ENCODE peak calls at places on chromosomes 6 and 20, in six cellular contexts. B is CD4-positive, alpha-beta memory T cell; T is tibial artery; Y is lower lobe of right lung; R is IMR-90; N is ovary. E is an unnamed sample. For H3K9me3 and H3K4me1, the result is how much of the 10 kb centered on the place peaks cover.

GRCh38 chr6:63731946-63732735 is 96.5 kb downstream of the PHF3 start:
- DNase-seq in B (no peak), N (no peak), T (no peak), Y (no peak), R (peak), E (no peak)

GRCh38 chr6:85078071-85078470 is 313.7 kb upstream of the TBX18 start:
- DNase-seq in N (no peak), Y (no peak), R (peak), T (no peak), B (no peak), E (no peak)

GRCh38 chr6:25477006-25477590 is 174.9 kb upstream of the SCGN start:
- DNase-seq in R (peak), B (no peak), T (no peak), Y (no peak), N (no peak), E (no peak)

GRCh38 chr6:56370127-56370540 is 122.8 kb upstream of the COL21A1 start:
- DNase-seq in N (no peak), R (no peak), Y (peak), B (no peak), T (peak), E (peak)

GRCh38 chr6:82441047-82441770 is 77.6 kb downstream of the TPBG start:
- DNase-seq in R (no peak), Y (no peak), B (no peak), T (no peak), N (no peak), E (no peak)

GRCh38 chr20:59039233-59039632 is 3.4 kb downstream of the PRELID3B start:
- DNase-seq in Y (no peak), N (no peak), R (peak), B (no peak), T (no peak), E (no peak)

GRCh38 chr6:21751608-21752007 is 158.1 kb downstream of the SOX4 start:
- DNase-seq in N (no peak), B (no peak), Y (no peak), T (no peak), R (no peak), E (no peak)

GRCh38 chr6:128617285-128617684 is 96.9 kb upstream of the PTPRK start:
- DNase-seq in N (no peak), Y (no peak), R (no peak), T (no peak), B (no peak), E (no peak)

GRCh38 chr20:36342316-36342715 is 36.2 kb downstream of the DLGAP4 start:
- DNase-seq in B (no peak), R (no peak), Y (no peak), N (no peak), T (no peak), E (no peak)

GRCh38 chr6:453152-453551 is 61.6 kb downstream of the IRF4 start:
- DNase-seq in T (peak), Y (no peak), N (no peak), R (no peak), B (no peak), E (peak)

GRCh38 chr6:13724174-13724573 is 12.5 kb upstream of the RANBP9 start:
- DNase-seq in Y (no peak), N (no peak), R (no peak), T (no peak), B (no peak), E (no peak)

GRCh38 chr6:109896333-109896732 is 81.8 kb upstream of the GPR6 start:
- DNase-seq in T (no peak), B (no peak), R (peak), Y (no peak), N (no peak), E (no peak)

GRCh38 chr6:16624631-16625299 is 136.5 kb downstream of the ATXN1 start:
- DNase-seq in T (no peak), Y (no peak), N (no peak), R (peak), B (no peak), E (no peak)

GRCh38 chr6:115896538-115897129 is 164.1 kb downstream of the FRK start:
- DNase-seq in B (no peak), Y (no peak), N (no peak), R (peak), T (no peak), E (no peak)

GRCh38 chr6:159101656-159102055 is 56.9 kb upstream of the TAGAP start:
- DNase-seq in T (no peak), B (no peak), N (no peak), Y (no peak), R (no peak), E (no peak)

GRCh38 chr6:110415297-110415916 is at the start of gene DDO:
- DNase-seq in B (no peak), Y (peak), T (peak), N (no peak), R (peak), E (peak)

GRCh38 chr20:1456300-1456699 is 10.3 kb downstream of the NSFL1C start:
- DNase-seq in T (no peak), Y (no peak), B (no peak), N (no peak), R (peak), E (no peak)

GRCh38 chr6:150607044-150607650 is 7.5 kb downstream of the PLEKHG1 start:
- DNase-seq in T (no peak), Y (no peak), R (no peak), N (no peak), B (no peak), E (no peak)

GRCh38 chr20:48831702-48832422 is 4.1 kb upstream of the PREX1 start:
- DNase-seq in T (peak), N (peak), R (peak), Y (no peak), B (no peak), E (peak)

GRCh38 chr6:46983007-46983411 is 59.1 kb downstream of the ADGRF1 start:
- DNase-seq in B (no peak), Y (no peak), T (no peak), N (no peak), R (no peak), E (no peak)

GRCh38 chr6:167296902-167297301 is 5.8 kb downstream of the UNC93A start:
- DNase-seq in Y (no peak), T (no peak), N (no peak), B (no peak), R (no peak), E (no peak)

GRCh38 chr6:91352878-91353277 is 766.0 kb upstream of the MAP3K7 start:
- DNase-seq in B (no peak), N (no peak), R (no peak), T (no peak), Y (no peak), E (no peak)

GRCh38 chr20:23116301-23117089 is 30.4 kb upstream of the CD93 start:
- DNase-seq in Y (no peak), R (peak), B (no peak), N (no peak), T (no peak), E (no peak)

GRCh38 chr6:37027036-37027720 is 21.7 kb downstream of the FGD2 start:
- DNase-seq in B (no peak), Y (peak), T (no peak), N (no peak), R (no peak), E (no peak)

GRCh38 chr6:128507337-128508310 is 12.8 kb downstream of the PTPRK start:
- DNase-seq in T (no peak), Y (no peak), R (peak), B (no peak), N (no peak), E (no peak)

GRCh38 chr6:31321820-31322219 is 35.2 kb downstream of the HLA-B start:
- DNase-seq in T (no peak), N (no peak), B (no peak), Y (no peak), R (no peak), E (no peak)

GRCh38 chr20:29301624-29302259 is 1955.7 kb upstream of the DEFB115 start:
- DNase-seq in T (no peak), Y (no peak), R (no peak), N (no peak), B (no peak), E (peak)

GRCh38 chr6:41735427-41736206 is at the start of gene TFEB:
- DNase-seq in B (peak), N (peak), Y (peak), T (peak), R (peak), E (peak)
- H3K9me3 ChIP-seq in B (under half), N (under half), Y (under half), T (under half), R (under half), E (under half)

GRCh38 chr6:157221049-157221816 is 102.1 kb downstream of the TMEM242 start:
- DNase-seq in T (peak), R (peak), Y (peak), B (peak), N (peak), E (peak)
- H3K27ac ChIP-seq in T (peak), R (no peak), Y (no peak), B (no peak), N (no peak), E (no peak)

GRCh38 chr6:38169221-38169674 is 349.7 kb downstream of the ZFAND3 start:
- DNase-seq in B (no peak), N (no peak), R (no peak), T (no peak), Y (no peak), E (no peak)
- H3K4me1 ChIP-seq in B (under half), N (under half), R (under half), T (under half), Y (under half), E (under half)

GRCh38 chr20:31260326-31260932 is 3.0 kb downstream of the DEFB115 start:
- DNase-seq in T (no peak), B (no peak), N (no peak), Y (no peak), R (no peak), E (no peak)

GRCh38 chr20:31257364-31257763 is at the start of gene DEFB115:
- DNase-seq in B (no peak), R (no peak), Y (no peak), N (no peak), T (no peak), E (no peak)

DNA sequence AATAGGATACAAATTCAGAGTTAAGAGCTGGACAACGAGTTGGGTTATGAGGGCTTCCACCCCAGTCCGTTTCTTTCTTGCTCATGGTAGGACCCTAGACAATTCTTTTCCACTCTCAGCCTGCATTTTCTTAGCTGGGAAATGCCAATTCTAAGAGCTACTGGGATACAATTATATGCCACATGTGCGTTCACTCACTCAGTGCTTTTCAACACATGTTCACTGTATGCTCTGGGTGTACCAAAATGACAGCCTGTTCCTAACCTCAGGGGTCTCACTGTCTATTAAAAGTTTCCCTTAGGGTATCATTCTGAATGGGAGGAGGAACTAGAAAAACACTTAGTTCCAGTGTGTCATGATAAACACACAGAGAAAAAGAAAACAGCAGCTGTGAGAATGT is 505 bp upstream of the DEFB115 start:
- DNase-seq in N (no peak), Y (no peak), R (no peak), T (no peak), B (no peak), E (no peak)
- H3K9me3 ChIP-seq in N (under half), Y (under half), R (under half), T (under half), B (under half), E (under half)

GRCh38 chr6:87730310-87730709 is 28.3 kb upstream of the AKIRIN2 start:
- DNase-seq in B (no peak), Y (no peak), R (peak), N (peak), T (peak), E (peak)
- H3K27ac ChIP-seq in B (no peak), Y (peak), R (no peak), N (no peak), T (no peak), E (peak)

GRCh38 chr20:32285621-32286334 is 8.3 kb downstream of the KIF3B start:
- DNase-seq in N (no peak), B (peak), Y (no peak), T (no peak), R (peak), E (no peak)

GRCh38 chr20:32288225-32288849 is 10.9 kb downstream of the KIF3B start:
- DNase-seq in N (no peak), R (no peak), Y (no peak), T (no peak), B (no peak), E (no peak)

GRCh38 chr20:32282461-32282860 is 5.0 kb downstream of the KIF3B start:
- DNase-seq in R (no peak), Y (no peak), N (no peak), T (no peak), B (no peak), E (peak)

GRCh38 chr20:32287231-32287638 is 9.8 kb downstream of the KIF3B start:
- DNase-seq in Y (no peak), N (no peak), T (no peak), R (no peak), B (no peak), E (no peak)

DNA sequence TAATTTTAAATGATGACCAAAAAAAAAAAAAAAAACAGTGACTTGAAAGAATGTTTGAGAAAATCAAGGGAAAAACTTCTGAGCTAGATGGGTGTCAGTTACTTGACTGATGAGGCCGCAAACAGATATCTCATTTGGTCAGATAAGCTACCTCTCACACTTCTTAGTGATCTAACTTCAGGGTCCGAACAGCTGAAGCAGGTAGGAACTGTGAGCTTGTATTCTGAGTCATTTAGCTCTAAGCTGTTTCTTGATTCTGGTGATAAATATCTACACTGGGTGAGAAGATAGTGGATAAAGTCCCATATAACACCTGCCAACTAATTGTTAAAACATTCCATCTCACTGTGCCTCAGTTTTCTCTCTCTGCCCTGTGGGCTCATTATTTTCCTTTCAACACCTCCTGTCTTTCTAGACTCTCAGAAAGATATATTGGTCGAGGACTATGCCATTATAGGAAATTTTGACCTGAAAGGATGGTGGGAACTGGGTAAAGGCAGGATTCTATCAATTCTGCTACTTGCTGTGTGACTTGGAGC is 7.7 kb downstream of the KIF3B start:
- DNase-seq in T (no peak), B (no peak), R (no peak), Y (no peak), N (no peak), E (no peak)
- H3K4me1 ChIP-seq in T (under half), B (under half), R (under half), Y (under half), N (under half), E (under half)

E was measured in psoas muscle.